ENCODE peak calls at places on chromosomes 3 and 15, in seven cellular contexts. I is esophagus muscularis mucosa, G is HCT116, Y is heart left ventricle, V is body of pancreas, F is uterus, W is IMR-90. B is an unnamed sample.

GRCh38 chr3:136910697-136911096 is 47.1 kb upstream of the IL20RB start:
- DNase-seq in I (no peak), G (no peak), Y (no peak), V (no peak), F (no peak), W (no peak), B (no peak)

GRCh38 chr3:114179575-114179974 is 723 bp upstream of the DRD3 start:
- DNase-seq in I (no peak), G (peak), Y (no peak), V (no peak), F (no peak), W (peak), B (no peak)

GRCh38 chr3:98617841-98618240 is 24.4 kb upstream of the CPOX start:
- DNase-seq in I (no peak), G (no peak), Y (no peak), V (no peak), F (no peak), W (no peak), B (no peak)

GRCh38 chr3:114834175-114834940 is 312.7 kb downstream of the ZBTB20 start:
- DNase-seq in I (no peak), G (no peak), Y (no peak), V (no peak), F (no peak), W (peak), B (no peak)

GRCh38 chr3:38117748-38118420 is 19.0 kb downstream of the ACAA1 start:
- DNase-seq in I (no peak), G (peak), Y (no peak), V (peak), F (peak), W (peak), B (peak)

GRCh38 chr3:189363856-189364255 is 192.1 kb downstream of the TPRG1 start:
- DNase-seq in I (no peak), G (no peak), Y (no peak), V (no peak), F (no peak), W (no peak), B (no peak)

GRCh38 chr3:54556630-54557029 is 371.2 kb downstream of the LRTM1 start:
- DNase-seq in I (no peak), G (no peak), Y (no peak), V (no peak), F (no peak), W (no peak), B (peak)

GRCh38 chr15:27454281-27455060 is 483.5 kb downstream of the GABRG3 start:
- DNase-seq in I (no peak), G (no peak), Y (no peak), V (no peak), F (no peak), W (peak), B (no peak)

GRCh38 chr3:77370413-77370812 is 330.5 kb downstream of the ROBO2 start:
- DNase-seq in I (no peak), G (no peak), Y (no peak), V (no peak), F (peak), W (peak), B (peak)

DNA sequence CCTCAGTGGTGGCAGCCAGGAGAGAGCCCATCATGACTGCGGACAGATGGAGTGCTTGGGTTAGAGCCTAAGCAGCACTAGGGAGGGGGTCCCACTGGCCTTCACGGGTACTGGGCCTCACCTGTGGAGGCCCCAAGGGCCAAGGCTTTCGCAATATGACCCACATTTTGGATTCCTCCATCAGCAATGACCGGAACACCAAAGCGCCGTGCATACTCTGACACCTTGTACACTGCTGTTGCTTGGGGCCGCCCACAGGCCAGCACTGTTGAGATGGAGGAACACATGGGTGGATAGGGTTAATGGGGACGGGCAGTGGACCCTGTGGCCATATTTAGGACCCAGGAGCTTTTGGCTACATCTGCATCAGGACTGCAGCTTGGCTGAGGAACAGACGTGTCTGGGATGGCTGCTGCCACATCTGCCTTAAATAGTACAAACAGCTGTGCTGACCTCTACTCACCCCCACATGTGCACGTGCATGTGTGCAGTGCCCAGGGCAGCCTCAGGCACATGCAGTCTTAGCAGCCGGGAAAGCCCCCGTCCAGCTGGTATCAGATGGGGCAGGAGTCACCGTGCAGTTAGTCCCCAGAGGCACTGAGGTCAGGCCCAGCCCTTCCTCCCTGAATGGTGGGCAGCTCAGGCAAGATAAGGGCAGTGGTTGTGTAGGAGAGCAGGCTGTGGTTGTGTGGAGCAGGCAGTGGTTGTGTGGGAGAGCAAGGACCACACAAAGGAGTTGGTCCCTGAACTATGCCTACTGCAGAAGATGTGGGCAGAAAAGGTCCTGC is 3.3 kb downstream of the NDUFAF3 start:
- DNase-seq in I (no peak), G (no peak), Y (no peak), V (no peak), F (no peak), W (no peak), B (no peak)
- TF ChIP-seq POLR2A in I (no peak), G (peak), Y (no peak), V (no peak), F (no peak), W (no peak), B (no peak)

DNA sequence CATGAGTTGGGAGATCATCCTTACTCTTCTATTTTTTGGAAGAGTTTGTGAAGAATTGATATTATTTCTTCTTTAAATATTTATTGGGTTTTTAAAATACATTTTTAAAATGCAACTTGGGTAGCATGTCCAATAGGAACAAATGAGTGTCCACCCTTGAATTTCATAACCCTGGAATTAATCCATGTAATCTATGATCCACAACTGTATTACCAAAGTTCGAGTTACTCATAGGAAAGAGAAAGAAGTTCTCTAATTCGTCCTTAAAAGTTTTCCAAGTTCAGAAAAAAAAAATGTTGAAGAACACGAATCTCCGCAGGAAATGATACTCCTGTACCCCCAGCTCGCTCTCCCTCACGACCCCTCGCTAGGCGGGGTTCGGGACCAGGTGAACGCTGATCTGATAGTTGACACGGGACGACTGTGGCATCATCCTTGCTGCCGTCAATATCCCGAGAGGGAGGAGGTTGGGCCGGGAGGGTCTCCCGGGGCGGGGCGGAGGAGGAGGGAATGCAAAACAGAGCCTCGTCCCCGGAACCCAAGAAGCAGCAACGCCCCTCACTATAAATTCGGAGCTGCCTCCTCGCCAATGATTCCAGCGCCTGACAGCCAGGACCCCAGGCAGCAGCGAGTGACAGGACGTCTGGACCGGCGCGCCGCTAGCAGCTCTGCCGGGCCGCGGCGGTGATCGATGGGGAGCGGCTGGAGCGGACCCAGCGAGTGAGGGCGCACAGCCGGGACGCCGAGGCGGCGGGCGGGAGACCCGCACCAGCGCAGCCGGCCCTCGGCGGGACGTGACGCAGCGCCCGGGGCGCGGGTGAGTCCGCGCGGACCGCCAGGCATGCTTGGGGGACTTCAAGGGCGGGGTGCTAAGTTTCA is at the start of gene AGTR1:
- DNase-seq in I (no peak), G (no peak), Y (peak), V (peak), F (peak), W (peak), B (peak)
- H3K4me3 ChIP-seq in I (peak), G (no peak), Y (peak), V (no peak), F (peak), W (peak), B (peak)

GRCh38 chr3:48125026-48125704 is 63.1 kb downstream of the CDC25A start:
- DNase-seq in I (no peak), G (no peak), Y (no peak), V (peak), F (no peak), W (peak), B (no peak)

GRCh38 chr3:48128779-48129178 is 59.4 kb downstream of the CDC25A start:
- DNase-seq in I (no peak), G (no peak), Y (no peak), V (no peak), F (no peak), W (no peak), B (no peak)

GRCh38 chr3:48129921-48130320 is 58.3 kb downstream of the CDC25A start:
- DNase-seq in I (no peak), G (no peak), Y (no peak), V (no peak), F (no peak), W (peak), B (no peak)

GRCh38 chr3:48125886-48126622 is 62.2 kb downstream of the CDC25A start:
- DNase-seq in I (no peak), G (no peak), Y (no peak), V (no peak), F (no peak), W (no peak), B (no peak)

DNA sequence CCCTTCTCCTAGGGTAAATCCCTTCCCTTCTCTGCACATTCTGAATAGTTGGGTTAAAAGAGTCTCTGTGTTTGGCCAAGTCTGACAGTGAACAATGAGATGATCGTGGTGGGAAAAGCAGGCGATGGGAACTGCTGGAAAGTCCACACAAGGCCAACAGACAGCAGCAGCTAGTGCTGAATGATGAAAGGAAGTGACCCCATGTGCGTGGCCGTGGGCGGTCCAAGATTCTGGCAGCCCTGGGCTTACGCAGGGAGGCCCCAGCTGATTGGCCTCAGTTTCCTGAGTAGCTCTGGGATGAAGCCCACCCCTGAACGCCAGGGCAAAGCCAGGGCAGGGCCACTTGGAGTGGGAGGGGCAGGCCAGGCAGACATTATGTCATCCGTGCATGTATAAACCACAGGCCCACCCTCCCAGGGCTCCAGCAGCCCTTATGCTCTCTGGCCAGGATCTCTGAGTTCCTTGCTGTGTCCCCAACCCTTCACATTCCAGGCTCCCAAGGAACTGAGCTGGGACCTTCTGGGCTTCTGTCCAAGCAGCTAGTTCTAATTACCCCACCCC is 57.8 kb downstream of the CDC25A start:
- DNase-seq in I (no peak), G (no peak), Y (peak), V (peak), F (peak), W (peak), B (peak)
- TF ChIP-seq POLR2A in I (no peak), G (no peak), Y (no peak), V (no peak), F (no peak), W (no peak), B (no peak)

GRCh38 chr3:5231067-5231466 is 43.6 kb downstream of the EDEM1 start:
- DNase-seq in I (no peak), G (no peak), Y (no peak), V (no peak), F (no peak), W (no peak), B (no peak)
- H3K4me3 ChIP-seq in I (no peak), G (no peak), Y (no peak), V (no peak), F (no peak), W (no peak), B (no peak)

GRCh38 chr3:126389112-126389791 is 5.5 kb upstream of the CFAP100 start:
- DNase-seq in I (peak), G (peak), Y (peak), V (peak), F (peak), W (peak), B (peak)
- TF ChIP-seq POLR2A in I (peak), G (no peak), Y (peak), V (peak), F (peak), W (peak), B (no peak)

GRCh38 chr3:179615458-179616173 is 11.0 kb downstream of the NDUFB5 start:
- DNase-seq in I (no peak), G (no peak), Y (no peak), V (no peak), F (no peak), W (peak), B (no peak)

GRCh38 chr3:179610066-179610465 is 5.5 kb downstream of the NDUFB5 start:
- DNase-seq in I (no peak), G (no peak), Y (no peak), V (no peak), F (no peak), W (no peak), B (no peak)

GRCh38 chr3:179608931-179609720 is 4.5 kb downstream of the NDUFB5 start:
- DNase-seq in I (no peak), G (no peak), Y (no peak), V (no peak), F (no peak), W (no peak), B (no peak)

GRCh38 chr3:179613807-179614206 is 9.2 kb downstream of the NDUFB5 start:
- DNase-seq in I (no peak), G (no peak), Y (no peak), V (no peak), F (no peak), W (peak), B (no peak)
- H3K4me3 ChIP-seq in I (no peak), G (no peak), Y (no peak), V (no peak), F (no peak), W (no peak), B (no peak)

DNA sequence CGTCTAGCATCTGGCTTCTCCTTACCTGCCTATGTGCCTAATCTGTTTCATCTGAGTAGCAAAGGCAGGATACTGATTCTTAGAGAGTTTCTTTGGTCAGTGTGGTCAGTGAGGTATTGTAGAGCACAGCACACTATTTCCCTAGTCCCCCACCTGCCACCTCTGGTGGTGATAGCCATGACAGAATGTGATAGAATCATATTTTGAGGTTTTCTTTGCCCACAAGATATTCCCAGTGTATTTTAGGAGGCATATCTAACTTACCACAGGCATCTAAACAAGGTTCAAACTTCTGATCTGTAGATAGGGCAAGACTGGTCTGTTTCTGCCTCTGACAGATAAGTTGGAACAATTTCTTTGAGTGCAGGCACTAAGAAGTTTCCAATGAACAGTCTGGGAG is 188.0 kb downstream of the SOX2 start:
- DNase-seq in I (no peak), G (no peak), Y (no peak), V (no peak), F (no peak), W (no peak), B (no peak)
- TF ChIP-seq POLR2A in I (no peak), G (no peak), Y (no peak), V (no peak), F (no peak), W (no peak), B (no peak)

GRCh38 chr3:129560931-129561594 is 18.1 kb downstream of the H1-8 start:
- DNase-seq in I (no peak), G (no peak), Y (peak), V (peak), F (peak), W (peak), B (peak)
- H3K4me3 ChIP-seq in I (peak), G (no peak), Y (peak), V (no peak), F (no peak), W (peak), B (no peak)

GRCh38 chr3:23655749-23656148 is 150.0 kb upstream of the UBE2E1 start:
- DNase-seq in I (no peak), G (no peak), Y (no peak), V (no peak), F (no peak), W (no peak), B (no peak)
- TF ChIP-seq POLR2A in I (no peak), G (no peak), Y (no peak), V (no peak), F (no peak), W (no peak), B (no peak)

DNA sequence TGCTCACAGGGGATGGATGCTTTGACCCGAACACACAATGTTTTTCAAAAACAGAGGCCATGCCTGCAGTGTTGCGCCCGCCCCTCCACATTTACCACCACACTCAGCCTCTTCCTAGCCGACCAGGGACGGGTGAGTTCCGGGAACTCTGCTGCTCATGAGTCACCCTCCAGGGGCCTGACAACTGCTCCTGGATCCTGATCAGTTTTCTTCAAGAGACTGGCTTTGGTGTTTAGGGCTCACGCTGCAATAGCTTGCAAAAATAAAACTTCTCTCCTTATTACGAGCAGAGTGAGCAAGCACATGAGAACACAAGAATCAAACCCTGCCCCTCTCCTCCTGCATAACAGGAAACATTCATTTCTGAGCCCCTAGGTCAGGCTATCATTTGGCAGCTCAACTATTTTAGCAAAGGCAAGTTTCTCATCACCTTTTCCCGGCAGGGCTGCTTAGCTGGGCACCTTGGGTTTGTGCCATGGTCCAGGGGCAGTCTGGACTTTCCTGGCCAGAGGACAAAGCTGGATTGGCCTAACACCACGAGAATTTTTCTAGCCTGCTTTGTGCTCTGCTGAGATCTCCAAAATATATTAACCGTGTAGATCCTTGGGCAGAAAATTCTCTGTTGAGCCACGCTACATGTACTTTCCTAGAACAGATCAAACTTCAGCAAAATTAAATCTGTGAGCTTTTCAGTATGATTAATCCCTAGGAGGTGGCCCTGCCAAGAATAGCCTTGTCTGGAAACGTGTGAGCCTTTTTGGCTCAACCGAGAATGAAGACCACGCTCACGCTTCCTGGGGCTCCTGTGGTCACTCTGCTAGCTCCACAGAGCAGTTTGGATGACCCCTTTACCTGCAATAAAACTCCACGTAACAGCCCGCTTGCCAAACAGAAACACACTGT is 52.7 kb upstream of the SPATA12 start:
- DNase-seq in I (peak), G (peak), Y (peak), V (peak), F (peak), W (peak), B (peak)
- H3K4me3 ChIP-seq in I (peak), G (peak), Y (peak), V (no peak), F (no peak), W (no peak), B (no peak)

B was measured in lower leg skin.